ENCODE peak calls at places on chromosomes 3 and 15, in nine cellular contexts. W is neural progenitor cell, X is mammary epithelial cell, Z is PC-9, O is fibroblast of lung, V is astrocyte, J is stomach, R is left lung, T is heart left ventricle. M is an unnamed sample.

GRCh38 chr3:177420643-177421042 is 223.4 kb upstream of the TBL1XR1 start:
- DNase-seq in T (no peak), Z (peak; percentile 52), V (peak; percentile 89), R (no peak), O (peak; percentile 89), W (no peak), J (no peak), X (no peak), M (no peak)

GRCh38 chr3:31364188-31364587 is 168.5 kb upstream of the STT3B start:
- DNase-seq in T (no peak), W (no peak), R (no peak), X (no peak), J (no peak), Z (no peak), O (no peak), V (no peak), M (no peak)

GRCh38 chr3:52028572-52028971 is 27.8 kb downstream of the DUSP7 start:
- DNase-seq in W (no peak), T (peak; percentile 93), X (peak; percentile 49), Z (no peak), V (no peak), J (no peak), O (no peak), R (no peak), M (no peak)

GRCh38 chr3:20853890-20854289 is 667.9 kb upstream of the SGO1 start:
- DNase-seq in J (no peak), O (no peak), X (no peak), R (no peak), Z (no peak), V (no peak), W (no peak), T (no peak), M (no peak)

GRCh38 chr3:195213639-195214315 is 57.2 kb downstream of the XXYLT1 start:
- DNase-seq in X (no peak), W (no peak), J (no peak), O (no peak), R (no peak), Z (no peak), V (no peak), T (no peak), M (no peak)

GRCh38 chr15:67618312-67618711 is 75.8 kb downstream of the MAP2K5 start:
- DNase-seq in X (no peak), Z (no peak), V (no peak), O (no peak), W (no peak), R (no peak), T (no peak), J (no peak), M (no peak)

GRCh38 chr3:123397921-123398785 is 50.7 kb downstream of the ADCY5 start:
- DNase-seq in J (no peak), Z (no peak), O (no peak), X (no peak), V (no peak), R (no peak), T (peak; percentile 24), W (no peak), M (no peak)

GRCh38 chr3:143654906-143655305 is 193.4 kb downstream of the SLC9A9 start:
- DNase-seq in Z (no peak), J (no peak), O (peak; percentile 69), T (no peak), W (no peak), X (peak; percentile 73), V (peak; percentile 56), R (no peak), M (no peak)

GRCh38 chr3:59750391-59750790 is 700.6 kb upstream of the CFAP20DC start:
- DNase-seq in T (no peak), R (no peak), V (no peak), W (no peak), J (no peak), O (no peak), X (no peak), Z (no peak), M (no peak)

GRCh38 chr15:72751751-72752455 is 31.7 kb downstream of the ADPGK start:
- DNase-seq in X (no peak), R (peak; percentile 53), Z (no peak), J (no peak), T (no peak), O (peak; percentile 50), W (no peak), V (peak; percentile 32), M (no peak)

GRCh38 chr15:100311099-100311751 is 30.6 kb downstream of the ADAMTS17 start:
- DNase-seq in T (peak; percentile 47), J (no peak), O (no peak), X (no peak), W (no peak), R (no peak), V (no peak), Z (no peak), M (no peak)

GRCh38 chr15:85589873-85590272 is 204.9 kb downstream of the KLHL25 start:
- DNase-seq in J (no peak), X (peak; percentile 46), R (no peak), T (no peak), W (no peak), Z (no peak), V (peak; percentile 70), O (peak; percentile 76), M (no peak)

GRCh38 chr3:119861681-119862080 is 79.8 kb downstream of the NR1I2 start:
- DNase-seq in V (no peak), T (no peak), R (no peak), W (no peak), X (no peak), O (no peak), Z (no peak), J (no peak), M (no peak)

GRCh38 chr3:196661400-196661799 is 21.9 kb downstream of the NRROS start:
- DNase-seq in X (no peak), V (no peak), O (no peak), Z (no peak), W (no peak), R (no peak), T (no peak), J (no peak), M (no peak)

GRCh38 chr15:77464129-77464865 is 43.6 kb downstream of the HMG20A start:
- DNase-seq in T (no peak), R (no peak), Z (no peak), V (no peak), W (no peak), O (no peak), J (no peak), X (no peak), M (no peak)

GRCh38 chr15:90210593-90210992 is 9.5 kb downstream of the SEMA4B start:
- DNase-seq in T (peak; percentile 58), R (no peak), V (no peak), J (peak; percentile 65), O (no peak), Z (no peak), W (no peak), X (no peak), M (no peak)

GRCh38 chr3:125136515-125136914 is 76.0 kb downstream of the SLC12A8 start:
- DNase-seq in J (no peak), X (no peak), O (no peak), R (no peak), T (no peak), Z (no peak), V (no peak), W (no peak), M (no peak)

GRCh38 chr15:89457086-89457485 is 39.3 kb downstream of the RHCG start:
- DNase-seq in R (no peak), W (peak; percentile 52), V (no peak), T (no peak), X (peak; percentile 46), O (peak; percentile 14), Z (no peak), J (no peak), M (no peak)

GRCh38 chr15:81280696-81281095 is 43.2 kb downstream of the STARD5 start:
- DNase-seq in R (no peak), W (no peak), X (no peak), V (no peak), J (no peak), O (no peak), Z (no peak), T (no peak), M (no peak)

GRCh38 chr3:4985330-4986174 is 6.3 kb downstream of the BHLHE40 start:
- DNase-seq in W (peak; percentile 11), O (peak; percentile 91), J (no peak), Z (peak; percentile 53), X (peak; percentile 92), R (no peak), T (peak; percentile 78), V (peak; percentile 88), M (no peak)

GRCh38 chr3:149706905-149707304 is 45.4 kb downstream of the COMMD2 start:
- DNase-seq in W (no peak), O (peak; percentile 5), J (no peak), T (no peak), X (no peak), R (no peak), V (no peak), Z (no peak), M (no peak)

GRCh38 chr3:12584091-12584490 is 27.2 kb downstream of the MKRN2 start:
- DNase-seq in O (no peak), V (no peak), W (no peak), T (no peak), R (no peak), Z (no peak), J (no peak), X (no peak), M (no peak)
- H3K4me3 ChIP-seq in O (no peak overlapping the region), V (no peak overlapping the region), W (no peak overlapping the region), T (no peak overlapping the region), R (no peak overlapping the region), Z (no peak overlapping the region), J (no peak overlapping the region), X (no peak overlapping the region), M (no peak overlapping the region)

GRCh38 chr3:38001456-38002081 is 11.0 kb downstream of the VILL start:
- DNase-seq in Z (no peak), T (peak; percentile 10), V (no peak), R (peak; percentile 32), O (no peak), W (peak; percentile 36), X (no peak), J (peak; percentile 87), M (no peak)
- TF ChIP-seq CTCF in Z (peak; percentile 63), T (no peak), V (no peak), R (no peak), O (no peak), W (peak; percentile 37), X (no peak), J (no peak), M (no peak)

DNA sequence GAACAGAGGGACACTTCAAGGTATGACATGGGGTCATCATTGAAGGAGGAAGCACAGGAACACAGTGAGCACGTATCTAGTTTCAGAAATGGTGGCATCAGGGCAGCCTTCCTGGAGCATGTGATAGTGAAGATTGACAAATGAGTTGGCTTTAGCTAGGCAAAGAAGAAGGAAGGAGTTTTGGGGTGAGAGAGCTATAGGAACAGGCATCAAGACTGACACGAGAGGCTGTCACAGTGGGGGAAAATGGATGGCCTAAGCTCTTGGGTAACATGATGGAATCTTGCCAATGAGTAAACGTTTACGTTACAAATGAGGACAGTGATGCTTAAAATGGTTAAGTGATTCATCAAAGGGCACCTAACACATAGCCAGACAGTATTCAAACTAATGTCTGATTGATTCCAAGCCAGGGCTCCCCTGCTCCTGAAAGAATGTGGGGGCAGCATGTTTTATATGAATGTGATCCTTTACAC is 23.1 kb upstream of the GPR171 start:
- DNase-seq in V (peak; percentile 93), X (peak; percentile 85), R (no peak), Z (peak; percentile 80), O (peak; percentile 92), J (no peak), T (no peak), W (no peak), M (no peak)
- H3K36me3 ChIP-seq in V (no peaks in the 10 kb centered on the region), X (no peaks in the 10 kb centered on the region), R (no peaks in the 10 kb centered on the region), Z (no peaks in the 10 kb centered on the region), O (no peaks in the 10 kb centered on the region), J (no peaks in the 10 kb centered on the region), T (no peaks in the 10 kb centered on the region), W (no peaks in the 10 kb centered on the region), M (no peaks in the 10 kb centered on the region)

GRCh38 chr15:96703794-96704550 is 373.5 kb downstream of the NR2F2 start:
- DNase-seq in W (no peak), Z (no peak), V (peak; percentile 2), O (peak; percentile 8), T (no peak), J (no peak), R (no peak), X (no peak), M (no peak)
- H3K4me3 ChIP-seq in W (peak overlapping the region; percentile 18), Z (no peak overlapping the region), V (no peak overlapping the region), O (no peak overlapping the region), T (no peak overlapping the region), J (no peak overlapping the region), R (no peak overlapping the region), X (no peak overlapping the region), M (no peak overlapping the region)